ENCODE peak calls at places on chromosomes 13 and 19, in five cellular contexts. K is GOT3; U is amygdala; P is stimulated activated CD8-positive, alpha-beta memory T cell treated with anti-CD3 and anti-CD28 coated beads, Interleukin-15, amount 100 ng/mL, for 24 hours; D is NB4. C is an unnamed sample.

GRCh38 chr19:52176574-52176973 is 5.2 kb upstream of the ZNF836 start:
- DNase-seq in K (no peak), U (no peak), P (no peak), D (no peak), C (no peak)

GRCh38 chr13:53150568-53150967 is 122.0 kb downstream of the OLFM4 start:
- DNase-seq in K (no peak), U (no peak), P (no peak), D (no peak), C (peak)

GRCh38 chr19:54916822-54917221 is 10.9 kb downstream of the NCR1 start:
- DNase-seq in K (no peak), U (no peak), P (no peak), D (peak), C (no peak)

GRCh38 chr19:31555634-31556215 is 206.5 kb upstream of the TSHZ3 start:
- DNase-seq in K (no peak), U (no peak), P (no peak), D (no peak), C (no peak)

GRCh38 chr13:68851026-68851425 is 1256.6 kb upstream of the ATXN8OS start:
- DNase-seq in K (no peak), U (no peak), P (no peak), D (no peak), C (peak)

GRCh38 chr13:45206340-45206739 is 5.5 kb upstream of the KCTD4 start:
- DNase-seq in K (no peak), U (no peak), P (no peak), D (no peak), C (peak)

GRCh38 chr13:46197299-46197975 is 14.3 kb upstream of the LRRC63 start:
- DNase-seq in K (no peak), U (no peak), P (no peak), D (peak), C (no peak)

GRCh38 chr19:40962460-40962961 is 28.6 kb upstream of the CYP2B6 start:
- DNase-seq in K (no peak), U (no peak), P (no peak), D (no peak), C (no peak)

GRCh38 chr19:29663861-29664752 is 1.2 kb upstream of the PLEKHF1 start:
- DNase-seq in K (no peak), U (no peak), P (no peak), D (no peak), C (no peak)

GRCh38 chr13:41514853-41515395 is 57.6 kb downstream of the RGCC start:
- DNase-seq in K (no peak), U (no peak), P (no peak), D (no peak), C (no peak)

GRCh38 chr13:50334092-50334778 is 319.0 kb downstream of the KCNRG start:
- DNase-seq in K (no peak), U (no peak), P (no peak), D (peak), C (no peak)

GRCh38 chr19:33879818-33880575 is 83.3 kb downstream of the KCTD15 start:
- DNase-seq in K (no peak), U (no peak), P (no peak), D (no peak), C (no peak)

GRCh38 chr19:55474269-55475265 is 1.9 kb upstream of the ZNF628 start:
- DNase-seq in K (no peak), U (no peak), P (no peak), D (no peak), C (no peak)

GRCh38 chr13:110636053-110636475 is 20.7 kb downstream of the NAXD start:
- DNase-seq in K (no peak), U (no peak), P (no peak), D (no peak), C (no peak)

GRCh38 chr19:22532388-22533310 is 101.5 kb upstream of the ZNF492 start:
- DNase-seq in K (no peak), U (peak), P (no peak), D (peak), C (no peak)

GRCh38 chr13:65964672-65965071 is 1265.5 kb downstream of the PCDH9 start:
- DNase-seq in K (no peak), U (no peak), P (no peak), D (no peak), C (peak)

GRCh38 chr19:58291943-58292342 is 13.2 kb downstream of the ZNF8 start:
- DNase-seq in K (no peak), U (no peak), P (no peak), D (no peak), C (no peak)

GRCh38 chr19:10184636-10185035 is 10.1 kb downstream of the DNMT1 start:
- DNase-seq in K (no peak), U (no peak), P (no peak), D (no peak), C (no peak)

GRCh38 chr13:27379694-27380596 is 44.5 kb upstream of the GTF3A start:
- DNase-seq in K (no peak), U (peak), P (no peak), D (peak), C (peak)

GRCh38 chr13:23588576-23589141 is 18.4 kb downstream of the TNFRSF19 start:
- DNase-seq in K (no peak), U (no peak), P (no peak), D (no peak), C (no peak)

GRCh38 chr13:42422681-42423080 is 150.7 kb downstream of the AKAP11 start:
- DNase-seq in K (no peak), U (no peak), P (no peak), D (no peak), C (no peak)

GRCh38 chr19:48997972-48998371 is 4.3 kb downstream of the RUVBL2 start:
- DNase-seq in K (no peak), U (no peak), P (no peak), D (peak), C (peak)

GRCh38 chr13:33318744-33319143 is 33.2 kb upstream of the STARD13 start:
- DNase-seq in K (no peak), U (no peak), P (no peak), D (no peak), C (no peak)

C was measured in HT1080.